ENCODE peak calls at places on chromosomes 12 and 14, in nine cellular contexts. E, Z, I, V, O, D, B, H and W are unnamed samples.

GRCh38 chr14:32633214-32633864 is 304.2 kb downstream of the AKAP6 start:
- DNase-seq in I (no peak), B (no peak), O (no peak), V (peak; percentile 67), Z (no peak), D (no peak), E (no peak), H (no peak), W (no peak)

GRCh38 chr14:98136019-98136418 is 1136.0 kb downstream of the BCL11B start:
- DNase-seq in O (peak; percentile 30), D (peak; percentile 83), Z (no peak), B (no peak), I (no peak), H (no peak), E (no peak), V (no peak), W (no peak)

GRCh38 chr14:91286530-91286937 is 42.0 kb upstream of the GPR68 start:
- DNase-seq in O (peak; percentile 86), Z (peak; percentile 78), I (peak; percentile 65), B (no peak), D (peak; percentile 81), V (peak; percentile 87), E (peak; percentile 74), H (peak; percentile 88), W (peak; percentile 54)

GRCh38 chr12:107079172-107080011 is 14.0 kb downstream of the CRY1 start:
- DNase-seq in V (peak; percentile 56), E (no peak), O (no peak), H (no peak), B (peak; percentile 52), Z (no peak), I (no peak), D (peak; percentile 58), W (no peak)

GRCh38 chr14:87629788-87630187 is 363.2 kb downstream of the GALC start:
- DNase-seq in Z (no peak), H (no peak), E (no peak), I (no peak), B (no peak), V (no peak), D (no peak), O (no peak), W (no peak)

GRCh38 chr12:105705765-105706164 is 375.3 kb downstream of the C12orf75 start:
- DNase-seq in D (peak; percentile 12), Z (peak; percentile 54), I (no peak), E (peak; percentile 46), H (peak; percentile 74), V (peak; percentile 64), B (no peak), O (no peak), W (no peak)

GRCh38 chr12:1351926-1352325 is 242.5 kb downstream of the FBXL14 start:
- DNase-seq in E (no peak), Z (no peak), I (no peak), V (no peak), H (no peak), D (no peak), O (no peak), B (no peak), W (no peak)

GRCh38 chr14:68637106-68638021 is 155.5 kb downstream of the ZFP36L1 start:
- DNase-seq in E (no peak), I (peak; percentile 33), D (no peak), O (no peak), Z (no peak), H (peak; percentile 42), V (no peak), B (peak; percentile 13), W (no peak)

GRCh38 chr14:47541652-47542051 is 133.8 kb downstream of the MDGA2 start:
- DNase-seq in V (peak; percentile 5), O (no peak), B (no peak), H (no peak), E (no peak), I (no peak), Z (no peak), D (no peak), W (no peak)

GRCh38 chr12:12327802-12328201 is 22.2 kb downstream of the MANSC1 start:
- DNase-seq in V (peak; percentile 86), E (no peak), H (no peak), Z (no peak), I (no peak), B (peak; percentile 57), O (peak; percentile 9), D (peak; percentile 81), W (no peak)

GRCh38 chr14:51939727-51940126 is 49.6 kb upstream of the RTRAF start:
- DNase-seq in V (peak; percentile 89), H (no peak), B (no peak), D (no peak), Z (no peak), O (no peak), E (no peak), I (no peak), W (no peak)

GRCh38 chr14:61188936-61189808 is 92.0 kb downstream of the TMEM30B start:
- DNase-seq in E (peak; percentile 57), V (peak; percentile 70), D (peak; percentile 38), O (peak; percentile 5), B (peak; percentile 68), I (no peak), H (peak; percentile 66), Z (peak; percentile 80), W (peak; percentile 45)

DNA sequence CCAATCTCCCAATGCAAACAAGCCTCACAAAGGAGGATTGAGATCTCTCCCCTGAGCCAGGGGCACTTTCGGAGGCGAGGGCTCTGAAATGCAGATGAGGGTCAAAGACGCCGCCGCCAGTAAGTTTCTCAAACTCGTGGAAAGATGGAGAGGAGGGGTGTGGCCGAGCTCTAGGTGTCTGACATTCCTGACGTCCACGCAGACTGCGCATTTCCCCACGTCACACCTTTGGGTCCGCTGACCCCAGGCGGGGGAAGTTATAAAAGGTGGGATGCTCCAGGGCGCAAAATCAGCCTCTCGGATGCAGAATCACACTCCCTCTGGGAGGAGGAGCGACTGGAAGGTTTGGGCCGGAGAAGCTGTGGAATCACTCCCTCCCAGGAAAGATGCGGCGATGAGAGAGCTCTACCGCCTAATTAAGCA is 2.1 kb downstream of the COL2A1 start:
- DNase-seq in D (no peak), H (no peak), B (no peak), E (no peak), Z (no peak), I (no peak), V (no peak), O (no peak), W (no peak)
- H3K27me3 ChIP-seq in D (peaks cover 52% of the 10 kb centered on the region), H (peaks cover 49% of the 10 kb centered on the region), B (peaks cover 61% of the 10 kb centered on the region), E (peaks cover 3% of the 10 kb centered on the region), Z (no peaks in the 10 kb centered on the region), I (peaks cover 7% of the 10 kb centered on the region), V (peaks cover 64% of the 10 kb centered on the region), O (peaks cover 52% of the 10 kb centered on the region), W (peaks cover 97% of the 10 kb centered on the region)

DNA sequence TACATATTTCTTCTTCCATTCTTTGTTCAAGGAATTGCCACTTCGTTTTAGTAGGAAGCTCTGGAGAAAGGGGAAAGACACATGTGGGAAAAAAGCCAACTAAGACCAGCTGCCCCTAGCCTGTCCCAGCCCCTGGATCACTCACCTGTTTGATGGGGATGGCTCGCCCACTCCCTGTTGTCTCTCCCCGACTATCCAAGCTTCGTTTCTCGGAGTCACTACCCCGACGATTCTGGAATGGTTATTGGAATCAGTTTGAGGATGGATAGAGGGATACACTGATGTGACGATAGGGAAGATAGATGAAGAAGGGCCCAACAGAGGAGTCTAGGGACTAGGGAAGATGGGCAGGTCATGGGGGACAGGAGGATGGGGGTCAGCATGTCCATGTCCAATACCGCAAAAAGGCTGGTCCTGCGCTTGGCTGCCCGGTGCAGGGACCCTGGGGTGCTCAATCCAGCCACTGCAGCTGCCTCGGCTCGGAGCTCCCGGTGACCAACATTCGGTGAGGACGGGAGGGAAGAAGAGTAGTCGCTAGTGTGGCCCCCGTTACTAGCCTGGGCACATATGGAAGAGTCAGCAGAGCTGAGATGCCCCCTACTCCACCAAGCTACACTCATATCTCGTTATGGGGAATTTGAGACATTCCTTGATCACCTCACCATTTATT is 7.0 kb downstream of the AGAP2 start:
- DNase-seq in H (no peak), I (no peak), Z (no peak), E (no peak), O (no peak), D (no peak), V (no peak), B (no peak), W (no peak)
- H3K27me3 ChIP-seq in H (peaks cover 19% of the 10 kb centered on the region), I (no peaks in the 10 kb centered on the region), Z (no peaks in the 10 kb centered on the region), E (no peaks in the 10 kb centered on the region), O (no peaks in the 10 kb centered on the region), D (no peaks in the 10 kb centered on the region), V (peaks cover 6% of the 10 kb centered on the region), B (peaks cover 16% of the 10 kb centered on the region), W (no peaks in the 10 kb centered on the region)

GRCh38 chr14:36485773-36486172 is 34.3 kb downstream of the NKX2-1 start:
- DNase-seq in D (no peak), O (no peak), B (no peak), H (no peak), I (no peak), V (no peak), Z (no peak), E (no peak), W (no peak)
- H3K27me3 ChIP-seq in D (no peaks in the 10 kb centered on the region), O (no peaks in the 10 kb centered on the region), B (no peaks in the 10 kb centered on the region), H (peaks cover 6% of the 10 kb centered on the region), I (no peaks in the 10 kb centered on the region), V (peaks cover 91% of the 10 kb centered on the region), Z (peaks cover 4% of the 10 kb centered on the region), E (no peaks in the 10 kb centered on the region), W (peaks cover 39% of the 10 kb centered on the region)

DNA sequence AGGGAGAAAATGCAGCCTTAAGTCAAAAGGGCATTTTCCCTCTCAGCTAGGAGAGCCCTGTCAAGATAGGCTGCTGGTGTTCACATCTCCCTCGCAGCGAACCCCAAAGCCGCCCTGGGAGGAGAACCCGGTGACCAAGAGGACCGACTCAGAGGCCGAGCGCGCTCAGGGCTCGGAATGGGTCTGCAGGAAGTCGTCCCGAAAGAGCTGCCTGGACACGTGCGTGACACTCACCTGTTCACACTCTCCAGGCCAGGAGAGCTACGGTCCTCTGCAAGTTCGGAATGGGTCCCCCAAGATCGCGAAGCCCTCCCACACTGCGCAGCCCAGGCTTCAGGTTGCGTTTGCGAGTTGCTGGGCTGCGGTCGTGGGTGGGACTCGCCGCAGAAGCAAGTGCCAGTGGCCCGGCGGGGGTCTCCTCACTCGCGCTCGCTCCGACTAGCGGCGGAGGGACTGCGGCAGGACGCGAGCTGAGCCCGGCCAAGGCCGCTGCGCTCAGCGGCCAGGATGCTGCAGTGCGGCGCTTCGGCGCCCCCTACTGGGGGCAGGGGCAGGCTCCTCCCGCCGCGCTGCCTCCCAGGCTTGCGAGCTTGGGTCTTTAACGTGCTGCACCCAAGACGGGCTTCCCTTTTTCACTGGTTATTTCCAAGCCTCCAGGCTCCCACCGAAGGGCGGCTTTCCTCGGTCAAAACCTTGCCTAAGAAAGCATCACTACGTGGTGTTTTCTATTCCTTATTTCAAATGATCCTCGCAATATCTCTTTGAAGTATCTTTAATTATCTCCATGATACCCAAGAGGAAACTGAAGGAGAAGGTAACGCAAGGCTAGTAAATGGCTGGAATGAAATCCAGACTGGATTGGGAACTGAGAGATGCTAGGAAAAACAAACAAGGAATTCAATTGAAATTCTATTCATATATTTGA is at the start of gene RERG:
- DNase-seq in O (peak; percentile 79), I (peak; percentile 64), D (peak; percentile 78), Z (peak; percentile 89), E (peak; percentile 90), H (peak; percentile 83), V (peak; percentile 85), B (peak; percentile 44), W (peak; percentile 89)
- H3K27me3 ChIP-seq in O (peaks cover 3% of the 10 kb centered on the region), I (no peaks in the 10 kb centered on the region), D (peaks cover 18% of the 10 kb centered on the region), Z (no peaks in the 10 kb centered on the region), E (no peaks in the 10 kb centered on the region), H (no peaks in the 10 kb centered on the region), V (no peaks in the 10 kb centered on the region), B (no peaks in the 10 kb centered on the region), W (no peaks in the 10 kb centered on the region)

GRCh38 chr12:45336762-45337596 is 121.1 kb downstream of the ANO6 start:
- DNase-seq in Z (no peak), D (no peak), O (no peak), B (no peak), V (no peak), I (no peak), H (no peak), E (no peak), W (no peak)
- H3K27me3 ChIP-seq in Z (no peaks in the 10 kb centered on the region), D (no peaks in the 10 kb centered on the region), O (no peaks in the 10 kb centered on the region), B (no peaks in the 10 kb centered on the region), V (no peaks in the 10 kb centered on the region), I (no peaks in the 10 kb centered on the region), H (no peaks in the 10 kb centered on the region), E (no peaks in the 10 kb centered on the region), W (no peaks in the 10 kb centered on the region)